ENCODE peak calls at places on chromosome 16, in eight cellular contexts. B is bronchial epithelial cell, K is K562, W is cardiac fibroblast, C is neural progenitor cell, T is colonic mucosa, O is foreskin fibroblast, Z is tibial nerve. X is an unnamed sample.

GRCh38 chr16:59259074-59259963 is 525.2 kb upstream of the GOT2 start:
- DNase-seq in B (no peak), C (no peak), W (no peak), Z (no peak), T (no peak), O (no peak), K (no peak), X (peak)

GRCh38 chr16:82605863-82606620 is 20.7 kb upstream of the CDH13 start:
- DNase-seq in T (no peak), W (no peak), B (no peak), O (no peak), C (peak), K (no peak), Z (no peak), X (no peak)

GRCh38 chr16:68378436-68379415 is 67.9 kb downstream of the PRMT7 start:
- DNase-seq in T (no peak), B (no peak), W (no peak), K (peak), Z (no peak), C (no peak), O (no peak), X (no peak)

GRCh38 chr16:61412562-61412961 is 623.7 kb downstream of the CDH8 start:
- DNase-seq in C (no peak), K (no peak), O (no peak), B (no peak), T (no peak), W (no peak), Z (no peak), X (no peak)

GRCh38 chr16:13923703-13924298 is 3.8 kb downstream of the ERCC4 start:
- DNase-seq in W (peak), B (peak), C (peak), Z (no peak), T (no peak), O (peak), K (peak), X (peak)

GRCh38 chr16:5350118-5350517 is 252.5 kb upstream of the EEF2KMT start:
- DNase-seq in B (no peak), T (no peak), O (no peak), C (peak), K (no peak), Z (no peak), W (no peak), X (no peak)

GRCh38 chr16:546909-547770 is 13.1 kb upstream of the PRR35 start:
- DNase-seq in T (peak), W (peak), C (peak), Z (peak), B (no peak), K (peak), O (peak), X (no peak)

GRCh38 chr16:46649571-46649970 is 28.4 kb upstream of the SHCBP1 start:
- DNase-seq in W (peak), C (no peak), B (no peak), K (no peak), O (no peak), T (peak), Z (no peak), X (peak)

GRCh38 chr16:71351558-71351901 is 7.0 kb upstream of the CALB2 start:
- DNase-seq in B (no peak), C (no peak), W (no peak), K (no peak), T (no peak), O (no peak), Z (no peak), X (no peak)

GRCh38 chr16:56048425-56049100 is 142.7 kb upstream of the GNAO1 start:
- DNase-seq in Z (no peak), O (no peak), T (no peak), C (no peak), B (no peak), K (no peak), W (no peak), X (no peak)

GRCh38 chr16:2236362-2237075 is at the start of gene DNASE1L2:
- DNase-seq in T (peak), C (peak), B (no peak), W (no peak), O (peak), Z (no peak), K (no peak), X (no peak)

GRCh38 chr16:569445-570254 is at the start of gene PIGQ:
- DNase-seq in B (no peak), Z (no peak), W (peak), T (peak), C (peak), K (peak), O (peak), X (peak)

GRCh38 chr16:15422222-15422621 is 12.2 kb upstream of the BMERB1 start:
- DNase-seq in O (no peak), T (no peak), W (no peak), K (no peak), C (no peak), Z (no peak), B (no peak), X (no peak)

GRCh38 chr16:50814043-50814442 is 72.2 kb downstream of the CYLD start:
- DNase-seq in B (no peak), W (no peak), T (no peak), O (no peak), C (no peak), Z (no peak), K (no peak), X (no peak)

GRCh38 chr16:24966031-24966430 is 49.1 kb downstream of the ARHGAP17 start:
- DNase-seq in B (no peak), C (no peak), T (no peak), O (no peak), K (no peak), W (no peak), Z (no peak), X (no peak)

GRCh38 chr16:78211951-78212350 is 112.5 kb downstream of the WWOX start:
- DNase-seq in Z (no peak), B (peak), W (no peak), C (no peak), K (no peak), T (no peak), O (no peak), X (no peak)

GRCh38 chr16:70682239-70683145 is 3.4 kb downstream of the MTSS2 start:
- DNase-seq in C (no peak), Z (no peak), T (no peak), B (no peak), O (no peak), K (no peak), W (no peak), X (no peak)

GRCh38 chr16:17397499-17397891 is 73.3 kb downstream of the XYLT1 start:
- DNase-seq in C (no peak), T (peak), W (peak), B (peak), O (peak), Z (no peak), K (peak), X (peak)

GRCh38 chr16:61228371-61228770 is 807.9 kb downstream of the CDH8 start:
- DNase-seq in K (no peak), W (no peak), Z (no peak), B (no peak), O (no peak), T (no peak), C (no peak), X (no peak)

GRCh38 chr16:70512456-70512855 is 10.9 kb downstream of the COG4 start:
- DNase-seq in T (no peak), B (peak), Z (no peak), W (no peak), O (peak), K (no peak), C (no peak), X (no peak)

GRCh38 chr16:76444823-76445222 is 167.6 kb downstream of the CNTNAP4 start:
- DNase-seq in C (no peak), K (no peak), T (no peak), Z (no peak), W (no peak), B (no peak), O (no peak), X (no peak)

GRCh38 chr16:53054670-53055485 is at the start of gene CHD9:
- DNase-seq in B (peak), K (peak), Z (peak), W (peak), C (peak), T (peak), O (peak), X (peak)

GRCh38 chr16:19114359-19115147 is 789 bp downstream of the ITPRIPL2 start:
- DNase-seq in K (peak), B (peak), O (peak), Z (peak), W (peak), C (peak), T (peak), X (peak)

GRCh38 chr16:695355-696089 is 5.3 kb upstream of the WDR24 start:
- DNase-seq in K (peak), C (peak), O (peak), T (peak), W (no peak), B (peak), Z (no peak), X (no peak)

GRCh38 chr16:57262841-57263584 is 18.0 kb downstream of the ARL2BP start:
- DNase-seq in O (no peak), B (peak), C (no peak), T (no peak), Z (no peak), K (no peak), W (no peak), X (no peak)

GRCh38 chr16:1183235-1183907 is 30.5 kb downstream of the CACNA1H start:
- DNase-seq in T (peak), C (peak), O (peak), Z (no peak), W (peak), K (no peak), B (no peak), X (peak)

GRCh38 chr16:9818702-9819101 is 363.5 kb downstream of the GRIN2A start:
- DNase-seq in T (no peak), K (no peak), B (no peak), Z (no peak), C (no peak), W (no peak), O (no peak), X (no peak)

GRCh38 chr16:10033561-10033960 is 148.7 kb downstream of the GRIN2A start:
- DNase-seq in Z (no peak), W (no peak), B (no peak), C (no peak), O (no peak), T (no peak), K (no peak), X (no peak)

GRCh38 chr16:14202697-14203096 is 131.6 kb downstream of the MRTFB start:
- DNase-seq in B (peak), T (no peak), Z (no peak), W (peak), C (peak), O (peak), K (peak), X (no peak)

GRCh38 chr16:1903845-1904820 is 14.1 kb downstream of the HS3ST6 start:
- DNase-seq in W (peak), T (no peak), K (no peak), O (no peak), Z (no peak), B (no peak), C (no peak), X (no peak)

GRCh38 chr16:84667600-84668309 is 19.4 kb downstream of the KLHL36 start:
- DNase-seq in B (no peak), K (no peak), O (no peak), W (no peak), C (no peak), Z (no peak), T (no peak), X (no peak)

GRCh38 chr16:68338326-68339119 is 27.7 kb downstream of the PRMT7 start:
- DNase-seq in K (no peak), Z (no peak), B (no peak), O (no peak), T (no peak), W (no peak), C (no peak), X (no peak)

GRCh38 chr16:81121474-81121990 is 25.3 kb upstream of the GCSH start:
- DNase-seq in C (no peak), K (no peak), O (no peak), T (no peak), W (no peak), B (no peak), Z (no peak), X (no peak)

GRCh38 chr16:81112453-81112852 is 16.3 kb upstream of the GCSH start:
- DNase-seq in B (no peak), T (no peak), O (no peak), W (no peak), K (no peak), Z (no peak), C (no peak), X (no peak)

GRCh38 chr16:81116285-81116684 is 20.1 kb upstream of the GCSH start:
- DNase-seq in W (no peak), K (no peak), C (no peak), Z (no peak), T (no peak), B (no peak), O (no peak), X (no peak)
- H3K4me3 ChIP-seq in W (no peak), K (no peak), C (no peak), Z (no peak), T (no peak), B (no peak), O (no peak), X (no peak)

GRCh38 chr16:74999208-74999682 is 421 bp downstream of the ZNRF1 start:
- DNase-seq in O (peak), Z (no peak), K (peak), W (peak), C (no peak), B (no peak), T (peak), X (no peak)

GRCh38 chr16:75002474-75002873 is 3.6 kb downstream of the ZNRF1 start:
- DNase-seq in W (no peak), K (no peak), T (no peak), O (no peak), C (no peak), Z (no peak), B (no peak), X (no peak)

GRCh38 chr16:75000481-75001081 is 1.8 kb downstream of the ZNRF1 start:
- DNase-seq in B (no peak), Z (no peak), W (peak), C (peak), K (no peak), O (peak), T (peak), X (peak)

GRCh38 chr16:74998481-74999207 is at the start of gene ZNRF1:
- DNase-seq in W (peak), T (peak), Z (peak), B (peak), C (peak), K (peak), O (peak), X (peak)

GRCh38 chr16:74999683-75000480 is 1.1 kb downstream of the ZNRF1 start:
- DNase-seq in C (peak), O (peak), K (no peak), T (peak), B (peak), W (peak), Z (no peak), X (peak)
- TF ChIP-seq CTCF in C (peak), O (no peak), K (no peak), T (no peak), B (no peak), W (no peak), Z (no peak), X (no peak)

GRCh38 chr16:89063768-89064320 is 29.8 kb upstream of the ACSF3 start:
- DNase-seq in Z (no peak), C (no peak), W (no peak), B (no peak), O (no peak), K (no peak), T (no peak), X (no peak)
- H3K4me3 ChIP-seq in Z (no peak), C (no peak), W (no peak), B (no peak), O (no peak), K (no peak), T (no peak), X (no peak)

DNA sequence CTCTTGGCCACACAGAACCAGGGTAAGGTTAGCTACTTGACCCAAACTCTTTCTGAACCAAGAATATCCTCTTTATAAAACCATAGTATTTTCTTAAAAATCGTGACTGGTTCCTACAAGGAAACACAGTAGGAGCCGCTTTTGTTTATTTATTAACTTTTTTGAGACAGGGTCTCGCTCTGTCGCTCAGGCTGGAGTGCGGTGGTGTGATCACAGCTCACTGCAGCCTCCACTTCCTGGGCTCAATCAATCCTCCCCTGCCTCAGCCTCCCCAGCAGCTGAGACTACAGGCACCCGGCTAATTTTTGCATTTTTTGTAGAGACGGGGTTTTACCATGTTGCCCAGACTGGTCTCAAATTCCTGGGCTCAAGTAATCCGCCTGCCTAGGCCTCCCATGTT is 14.7 kb upstream of the LITAF start:
- DNase-seq in W (no peak), Z (no peak), O (no peak), C (no peak), K (no peak), T (no peak), B (no peak), X (no peak)
- TF ChIP-seq CTCF in W (no peak), Z (no peak), O (no peak), C (no peak), K (no peak), T (no peak), B (no peak), X (no peak)

GRCh38 chr16:27318399-27319256 is 4.9 kb downstream of the IL4R start:
- DNase-seq in C (no peak), T (peak), B (peak), Z (no peak), W (peak), O (peak), K (no peak), X (peak)
- H3K4me3 ChIP-seq in C (no peak), T (no peak), B (no peak), Z (no peak), W (no peak), O (peak), K (no peak), X (no peak)

DNA sequence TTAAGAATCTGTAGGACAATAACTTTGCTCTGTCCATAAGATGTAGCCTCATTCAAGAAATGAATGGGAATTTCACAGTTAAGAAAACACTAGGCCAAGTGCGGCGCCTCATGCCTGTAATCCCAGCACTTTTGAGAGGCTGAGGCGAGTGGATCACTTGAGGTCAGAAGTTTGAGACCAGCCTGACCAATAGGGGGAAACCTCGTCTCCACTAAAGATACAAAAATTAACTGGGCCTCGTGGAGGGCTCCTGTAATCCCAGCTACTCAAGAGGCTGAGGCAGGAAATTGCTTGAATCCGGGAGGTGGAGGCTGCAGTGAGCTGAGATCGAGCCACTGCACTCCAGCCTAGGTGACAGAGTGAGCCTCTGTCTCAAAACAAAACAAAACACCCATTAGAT is 19.9 kb upstream of the RSL1D1 start:
- DNase-seq in B (no peak), T (no peak), W (peak), O (peak), C (peak), K (no peak), Z (no peak), X (no peak)
- TF ChIP-seq CTCF in B (no peak), T (no peak), W (peak), O (peak), C (peak), K (peak), Z (no peak), X (peak)

GRCh38 chr16:3413730-3414379 is 12.8 kb downstream of the ZNF174 start:
- DNase-seq in K (no peak), W (no peak), C (no peak), O (no peak), T (no peak), B (peak), Z (no peak), X (no peak)

DNA sequence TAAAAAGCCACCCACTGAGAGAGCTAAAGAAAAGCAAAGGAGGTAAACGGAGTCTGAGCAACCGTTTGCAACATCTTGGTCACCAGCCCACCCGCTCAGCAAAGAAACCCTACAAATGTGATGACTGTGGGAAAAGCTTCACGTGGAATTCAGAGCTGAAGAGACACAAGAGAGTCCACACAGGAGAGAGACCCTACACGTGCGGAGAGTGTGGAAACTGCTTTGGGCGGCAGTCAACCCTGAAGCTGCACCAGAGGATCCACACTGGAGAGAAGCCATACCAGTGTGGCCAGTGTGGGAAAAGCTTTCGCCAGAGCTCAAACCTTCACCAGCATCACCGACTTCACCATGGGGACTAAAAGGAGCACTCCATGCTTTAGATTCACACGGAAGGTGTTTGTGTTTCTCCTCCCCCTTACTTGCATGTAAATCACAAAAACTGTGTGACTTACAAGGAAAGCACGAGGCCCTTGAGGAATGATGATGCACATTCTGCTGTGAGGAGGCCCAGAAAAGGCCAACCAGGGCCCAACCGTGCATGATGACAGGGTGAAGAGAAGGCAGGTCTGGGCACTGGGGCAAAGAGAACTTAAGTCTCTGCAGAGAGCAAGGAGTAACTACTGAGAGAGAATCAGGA is 7.7 kb downstream of the ZNF174 start:
- DNase-seq in O (no peak), B (no peak), T (no peak), K (no peak), W (no peak), C (no peak), Z (no peak), X (no peak)
- H3K4me3 ChIP-seq in O (no peak), B (no peak), T (no peak), K (no peak), W (no peak), C (no peak), Z (no peak), X (no peak)

DNA sequence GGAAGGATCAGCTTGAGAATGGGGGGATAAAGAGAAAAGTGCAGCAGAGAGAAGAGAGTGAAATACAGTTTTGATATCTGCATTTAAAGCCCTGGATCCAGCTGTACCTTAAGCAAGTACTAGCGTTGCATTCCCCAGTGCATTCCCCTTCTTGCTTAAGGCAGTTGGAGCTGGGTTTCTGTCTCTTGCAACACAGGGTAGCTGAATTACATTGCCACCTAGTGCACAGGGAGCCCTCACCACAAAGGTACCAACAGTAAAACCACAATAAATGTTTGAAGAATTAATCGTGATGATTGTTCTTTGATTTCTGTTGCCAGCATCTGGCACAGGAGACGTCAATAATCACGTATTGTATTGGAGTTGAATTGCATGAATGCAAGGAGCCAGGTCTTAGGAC is 588.7 kb downstream of the RBFOX1 start:
- DNase-seq in T (no peak), B (no peak), O (no peak), C (peak), K (no peak), Z (no peak), W (no peak), X (no peak)
- TF ChIP-seq CTCF in T (no peak), B (no peak), O (no peak), C (peak), K (no peak), Z (no peak), W (no peak), X (no peak)

GRCh38 chr16:73091199-73091598 is 43.3 kb upstream of the ZFHX3 start:
- DNase-seq in K (no peak), O (no peak), W (no peak), C (no peak), T (no peak), B (no peak), Z (no peak), X (no peak)
- H3K4me3 ChIP-seq in K (no peak), O (no peak), W (no peak), C (no peak), T (no peak), B (no peak), Z (no peak), X (no peak)